ENCODE peak calls at places on chromosomes 12 and 14, in four cellular contexts. H, J, D and P are unnamed samples.

GRCh38 chr12:51823875-51824565 is 24.5 kb downstream of the FIGNL2 start:
- DNase-seq in J (no peak), H (peak), D (peak), P (peak)

GRCh38 chr12:27382126-27382795 is 49.6 kb downstream of the BMAL2 start:
- DNase-seq in J (no peak), D (no peak), H (no peak), P (no peak)

GRCh38 chr12:90174198-90174510 is 465.5 kb upstream of the ATP2B1 start:
- DNase-seq in D (no peak), H (no peak), J (no peak), P (peak)

GRCh38 chr12:119180380-119181040 is 1.8 kb downstream of the HSPB8 start:
- DNase-seq in J (no peak), H (peak), D (no peak), P (no peak)

GRCh38 chr12:117294206-117294605 is 67.2 kb downstream of the NOS1 start:
- DNase-seq in H (no peak), J (no peak), D (no peak), P (no peak)

GRCh38 chr12:53743277-53744129 is 8.3 kb downstream of the CISTR start:
- DNase-seq in J (no peak), D (peak), H (peak), P (no peak)

GRCh38 chr14:73612339-73613045 is at the start of gene ACOT6:
- DNase-seq in J (no peak), H (peak), D (peak), P (peak)

GRCh38 chr12:104494137-104494815 is 37.5 kb downstream of the CHST11 start:
- DNase-seq in H (no peak), D (no peak), J (no peak), P (no peak)

GRCh38 chr12:10614056-10614370 is 604 bp upstream of the MAGOHB start:
- DNase-seq in H (no peak), J (no peak), D (no peak), P (no peak)

GRCh38 chr12:104615048-104615561 is 158.4 kb downstream of the CHST11 start:
- DNase-seq in D (no peak), J (no peak), H (no peak), P (no peak)

GRCh38 chr14:92649934-92650545 is 98.4 kb downstream of the LGMN start:
- DNase-seq in J (no peak), H (peak), D (no peak), P (no peak)

GRCh38 chr12:56932867-56933266 is 1.3 kb downstream of the SDR9C7 start:
- DNase-seq in H (no peak), J (no peak), D (no peak), P (no peak)

GRCh38 chr14:72892879-72893635 is 844 bp downstream of the DPF3 start:
- DNase-seq in J (no peak), D (no peak), H (no peak), P (no peak)

GRCh38 chr12:44227601-44228000 is 391.7 kb downstream of the TMEM117 start:
- DNase-seq in H (peak), J (no peak), D (no peak), P (no peak)

GRCh38 chr12:71556881-71557280 is 106.8 kb downstream of the ZFC3H1 start:
- DNase-seq in H (peak), D (peak), J (peak), P (peak)

GRCh38 chr12:110279976-110280783 is 867 bp upstream of the ATP2A2 start:
- DNase-seq in J (no peak), H (peak), D (no peak), P (no peak)

GRCh38 chr12:11822071-11822818 is 172.8 kb downstream of the ETV6 start:
- DNase-seq in D (no peak), J (no peak), H (peak), P (no peak)

GRCh38 chr12:71947645-71948105 is 9.0 kb downstream of the TPH2 start:
- DNase-seq in H (peak), D (peak), J (peak), P (no peak)

GRCh38 chr14:88013750-88014349 is 8.9 kb downstream of the GPR65 start:
- DNase-seq in D (peak), H (peak), J (no peak), P (peak)

GRCh38 chr12:4272014-4272975 is 1.3 kb upstream of the CCND2 start:
- DNase-seq in H (peak), D (no peak), J (no peak), P (no peak)

GRCh38 chr12:48037267-48037915 is 33.1 kb upstream of the COL2A1 start:
- DNase-seq in D (peak), J (peak), H (peak), P (no peak)

GRCh38 chr12:5163661-5164060 is 120.0 kb downstream of the KCNA5 start:
- DNase-seq in J (no peak), H (peak), D (no peak), P (no peak)

GRCh38 chr12:52391618-52392002 is 6.2 kb upstream of the KRT84 start:
- DNase-seq in D (no peak), H (no peak), J (no peak), P (no peak)

GRCh38 chr14:93103392-93104080 is 12.2 kb downstream of the ITPK1 start:
- DNase-seq in D (no peak), H (no peak), J (no peak), P (no peak)

GRCh38 chr12:121598672-121599287 is 18.0 kb upstream of the KDM2B start:
- DNase-seq in H (no peak), J (no peak), D (peak), P (no peak)

GRCh38 chr12:7937867-7938506 is 2.0 kb upstream of the SLC2A3 start:
- DNase-seq in H (no peak), J (no peak), D (no peak), P (no peak)

GRCh38 chr12:107526555-107527180 is 158.9 kb upstream of the PWP1 start:
- DNase-seq in D (no peak), H (no peak), J (no peak), P (no peak)

GRCh38 chr14:66003082-66003740 is 483.0 kb upstream of the CCDC196 start:
- DNase-seq in J (no peak), D (no peak), H (no peak), P (no peak)

GRCh38 chr14:28751467-28752058 is 15.0 kb upstream of the FOXG1 start:
- DNase-seq in J (no peak), D (peak), H (peak), P (peak)

DNA sequence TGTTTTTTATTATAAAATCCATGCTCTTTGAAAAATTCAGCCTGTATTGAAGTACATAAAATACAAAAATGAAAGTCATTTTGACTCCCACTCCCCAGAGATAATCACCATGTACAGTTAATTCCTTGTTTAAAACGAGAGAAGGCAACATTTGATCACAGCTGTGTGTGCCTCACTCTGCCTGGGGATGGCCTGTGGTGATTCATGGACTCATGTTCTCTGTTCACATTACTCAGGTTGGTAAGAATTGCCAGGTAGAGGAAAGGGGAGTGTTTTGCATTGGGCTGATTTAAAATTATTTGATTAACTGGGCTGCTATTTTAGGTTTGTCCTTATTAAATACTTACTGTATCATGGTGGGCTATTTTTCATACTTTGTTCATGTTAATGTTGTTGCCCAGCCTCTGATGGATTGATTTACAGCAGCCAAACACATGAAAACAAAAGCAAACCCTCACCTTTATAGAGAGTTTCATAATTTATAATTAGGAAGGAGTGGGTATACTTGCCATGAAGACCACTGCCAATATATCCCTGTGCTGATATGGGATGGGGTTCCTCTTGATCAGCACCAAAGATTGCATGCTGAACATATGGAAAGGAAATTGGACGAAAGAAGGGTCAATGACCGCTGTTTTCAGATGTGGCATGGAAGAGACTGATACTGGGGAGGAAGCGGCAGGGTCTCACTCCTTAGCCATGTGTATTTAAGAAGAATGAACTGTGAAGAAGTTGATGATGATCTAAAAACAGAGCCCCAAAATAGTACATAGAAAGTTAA is 3.0 kb downstream of the ZBTB1 start:
- DNase-seq in D (no peak), H (peak), J (no peak), P (no peak)
- TF ChIP-seq CEBPB in D (no peak), H (no peak), J (no peak), P (no peak)

GRCh38 chr12:68420225-68421008 is 88.3 kb upstream of the MDM1 start:
- DNase-seq in H (peak), D (no peak), J (no peak), P (no peak)
- TF ChIP-seq CEBPB in H (no peak), D (no peak), J (no peak), P (no peak)

DNA sequence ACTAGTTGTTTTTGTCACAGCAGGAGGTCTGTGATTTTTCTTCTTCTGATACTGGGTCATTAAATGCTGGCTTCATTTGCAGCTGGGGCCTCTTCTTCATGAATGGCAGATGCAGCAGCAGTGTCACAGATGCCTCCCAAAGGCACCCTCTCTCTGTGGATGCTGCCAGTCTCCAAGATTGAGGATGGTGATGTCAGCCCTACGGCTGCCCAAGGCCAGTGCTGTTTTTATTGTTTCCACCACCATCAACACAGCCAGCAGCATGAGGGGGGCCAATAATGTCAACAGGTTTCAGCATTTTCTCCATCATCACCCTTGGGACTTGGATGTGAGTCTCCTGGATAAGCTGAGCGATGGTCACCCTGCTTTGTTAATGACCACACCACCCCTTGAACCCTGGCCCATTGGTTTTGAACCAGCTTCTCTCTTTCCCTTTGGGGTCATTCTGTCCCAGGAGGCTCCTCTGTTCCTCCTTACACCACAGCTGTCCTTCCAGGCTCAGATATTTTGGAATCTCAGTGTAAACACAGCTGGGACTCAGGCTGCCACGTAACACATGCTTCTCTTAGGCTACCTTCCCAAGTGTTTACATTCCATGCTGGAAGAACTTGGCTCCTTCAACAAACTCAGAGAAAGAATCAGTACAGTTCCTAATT is 151.7 kb upstream of the DDHD1 start:
- DNase-seq in J (no peak), H (peak), D (no peak), P (no peak)
- TF ChIP-seq CEBPB in J (no peak), H (no peak), D (no peak), P (no peak)

DNA sequence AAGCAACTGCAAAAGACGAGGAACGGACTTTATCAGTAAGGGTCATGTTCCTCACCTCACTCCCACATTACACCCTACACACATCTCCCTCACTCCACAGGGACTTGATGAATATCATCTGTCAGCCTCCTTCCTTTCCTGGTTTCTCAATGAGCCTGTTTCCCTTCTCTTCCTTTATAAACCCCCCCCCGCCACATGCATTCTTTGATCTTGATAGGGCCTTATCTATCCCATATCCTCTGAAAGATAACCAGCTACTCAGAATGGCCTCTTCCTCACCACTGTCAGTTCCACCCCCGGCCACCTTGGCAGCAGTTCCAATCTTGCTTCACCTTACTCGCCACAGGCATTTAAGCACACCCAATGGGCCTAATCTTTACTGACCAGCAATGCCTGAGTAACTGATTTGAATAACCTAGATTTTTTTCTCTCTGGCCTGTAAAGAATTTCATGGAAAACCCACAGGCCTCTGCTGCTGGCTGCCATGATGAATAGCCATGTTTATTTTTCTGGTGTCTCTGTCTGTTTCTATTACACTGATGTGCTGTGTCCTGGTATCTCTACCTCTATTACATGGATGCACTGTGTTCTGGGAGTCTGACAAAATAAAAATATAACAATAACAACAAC is 138.7 kb downstream of the PHLDA1 start:
- DNase-seq in H (peak), D (no peak), J (no peak), P (no peak)
- TF ChIP-seq CEBPB in H (peak), D (no peak), J (no peak), P (no peak)